ENCODE peak calls at places on chromosomes 11 and 22, in six cellular contexts. One of them, this sample, is unnamed.

GRCh38 chr11:213111-213510 is 5.6 kb downstream of the RIC8A start:
- DNase-seq in left ventricle myocardium superior: no peak
- DNase-seq in SW480: no peak
- DNase-seq in dorsolateral prefrontal cortex: no peak
- DNase-seq in kidney glomerular epithelial cell: no peak
- DNase-seq in GM04504: no peak
- DNase-seq in this sample: no peak

GRCh38 chr11:115085461-115086220 is 407.3 kb downstream of the NXPE2 start:
- DNase-seq in left ventricle myocardium superior: no peak
- DNase-seq in SW480: no peak
- DNase-seq in dorsolateral prefrontal cortex: no peak
- DNase-seq in kidney glomerular epithelial cell: no peak
- DNase-seq in GM04504: no peak
- DNase-seq in this sample: no peak

GRCh38 chr11:46675949-46676348 is 24.5 kb downstream of the ARHGAP1 start:
- DNase-seq in left ventricle myocardium superior: no peak
- DNase-seq in SW480: no peak
- DNase-seq in dorsolateral prefrontal cortex: no peak
- DNase-seq in kidney glomerular epithelial cell: no peak
- DNase-seq in GM04504: no peak
- DNase-seq in this sample: no peak

GRCh38 chr22:28594784-28595324 is 84.8 kb downstream of the TTC28 start:
- DNase-seq in left ventricle myocardium superior: no peak
- DNase-seq in SW480: peak
- DNase-seq in dorsolateral prefrontal cortex: no peak
- DNase-seq in kidney glomerular epithelial cell: peak
- DNase-seq in GM04504: peak
- DNase-seq in this sample: peak

GRCh38 chr11:7523416-7524210 is 9.8 kb downstream of the PPFIBP2 start:
- DNase-seq in left ventricle myocardium superior: no peak
- DNase-seq in SW480: no peak
- DNase-seq in dorsolateral prefrontal cortex: no peak
- DNase-seq in kidney glomerular epithelial cell: no peak
- DNase-seq in GM04504: no peak
- DNase-seq in this sample: no peak

GRCh38 chr11:118114266-118114665 is 27.5 kb upstream of the SMIM35 start:
- DNase-seq in left ventricle myocardium superior: no peak
- DNase-seq in SW480: no peak
- DNase-seq in dorsolateral prefrontal cortex: no peak
- DNase-seq in kidney glomerular epithelial cell: no peak
- DNase-seq in GM04504: no peak
- DNase-seq in this sample: no peak

GRCh38 chr22:19038164-19038546 is 84.1 kb downstream of the DGCR2 start:
- DNase-seq in left ventricle myocardium superior: no peak
- DNase-seq in SW480: no peak
- DNase-seq in dorsolateral prefrontal cortex: peak
- DNase-seq in kidney glomerular epithelial cell: no peak
- DNase-seq in GM04504: no peak
- DNase-seq in this sample: no peak

GRCh38 chr22:19291218-19291579 is 320 bp downstream of the CLTCL1 start:
- DNase-seq in left ventricle myocardium superior: peak
- DNase-seq in SW480: peak
- DNase-seq in dorsolateral prefrontal cortex: no peak
- DNase-seq in kidney glomerular epithelial cell: no peak
- DNase-seq in GM04504: no peak
- DNase-seq in this sample: no peak

GRCh38 chr11:133137939-133138338 is 394.4 kb downstream of the OPCML start:
- DNase-seq in left ventricle myocardium superior: no peak
- DNase-seq in SW480: no peak
- DNase-seq in dorsolateral prefrontal cortex: no peak
- DNase-seq in kidney glomerular epithelial cell: no peak
- DNase-seq in GM04504: no peak
- DNase-seq in this sample: no peak

GRCh38 chr11:29656557-29656956 is 360.3 kb downstream of the KCNA4 start:
- DNase-seq in left ventricle myocardium superior: no peak
- DNase-seq in SW480: no peak
- DNase-seq in dorsolateral prefrontal cortex: no peak
- DNase-seq in kidney glomerular epithelial cell: no peak
- DNase-seq in GM04504: no peak
- DNase-seq in this sample: no peak

GRCh38 chr22:39244496-39245129 is at the start of gene PDGFB:
- DNase-seq in left ventricle myocardium superior: peak
- DNase-seq in SW480: peak
- DNase-seq in dorsolateral prefrontal cortex: no peak
- DNase-seq in kidney glomerular epithelial cell: peak
- DNase-seq in GM04504: no peak
- DNase-seq in this sample: peak

GRCh38 chr11:61516675-61517516 is 8.3 kb downstream of the LRRC10B start:
- DNase-seq in left ventricle myocardium superior: peak
- DNase-seq in SW480: no peak
- DNase-seq in dorsolateral prefrontal cortex: no peak
- DNase-seq in kidney glomerular epithelial cell: no peak
- DNase-seq in GM04504: no peak
- DNase-seq in this sample: no peak

GRCh38 chr11:130163346-130164220 is 4.0 kb downstream of the ST14 start:
- DNase-seq in left ventricle myocardium superior: peak
- DNase-seq in SW480: peak
- DNase-seq in dorsolateral prefrontal cortex: no peak
- DNase-seq in kidney glomerular epithelial cell: no peak
- DNase-seq in GM04504: no peak
- DNase-seq in this sample: no peak

GRCh38 chr22:29382575-29383328 is 5.6 kb downstream of the AP1B1 start:
- DNase-seq in left ventricle myocardium superior: no peak
- DNase-seq in SW480: no peak
- DNase-seq in dorsolateral prefrontal cortex: no peak
- DNase-seq in kidney glomerular epithelial cell: peak
- DNase-seq in GM04504: no peak
- DNase-seq in this sample: no peak

GRCh38 chr11:19259487-19260345 is 19.0 kb upstream of the E2F8 start:
- DNase-seq in left ventricle myocardium superior: peak
- DNase-seq in SW480: peak
- DNase-seq in dorsolateral prefrontal cortex: peak
- DNase-seq in kidney glomerular epithelial cell: peak
- DNase-seq in GM04504: peak
- DNase-seq in this sample: peak

GRCh38 chr11:2140411-2141400 is 1.5 kb upstream of the IGF2 start:
- DNase-seq in left ventricle myocardium superior: peak
- DNase-seq in SW480: no peak
- DNase-seq in dorsolateral prefrontal cortex: no peak
- DNase-seq in kidney glomerular epithelial cell: no peak
- DNase-seq in GM04504: no peak
- DNase-seq in this sample: no peak

GRCh38 chr11:121544956-121545355 is 92.2 kb upstream of the SORL1-AS1 start:
- DNase-seq in left ventricle myocardium superior: no peak
- DNase-seq in SW480: no peak
- DNase-seq in dorsolateral prefrontal cortex: no peak
- DNase-seq in kidney glomerular epithelial cell: no peak
- DNase-seq in GM04504: no peak
- DNase-seq in this sample: no peak